ENCODE peak calls at places on chromosomes 11 and 22, in five cellular contexts. P, V, L, Y and S are unnamed samples.

GRCh38 chr11:93969925-93970922 is 50.9 kb upstream of the HEPHL1 start:
- DNase-seq in P (no peak), V (peak; percentile 7), L (no peak), Y (no peak), S (no peak)

GRCh38 chr22:20528405-20528978 is 21.1 kb downstream of the MED15 start:
- DNase-seq in P (no peak), V (no peak), L (no peak), Y (no peak), S (no peak)

GRCh38 chr11:15692739-15693138 is 578.0 kb downstream of the INSC start:
- DNase-seq in P (no peak), V (no peak), L (no peak), Y (no peak), S (no peak)

GRCh38 chr11:111448420-111448819 is 63.8 kb downstream of the BTG4 start:
- DNase-seq in P (no peak), V (no peak), L (no peak), Y (no peak), S (no peak)

GRCh38 chr11:57530215-57530595 is 349 bp downstream of the TIMM10 start:
- DNase-seq in P (no peak), V (no peak), L (peak; percentile 28), Y (no peak), S (no peak)

GRCh38 chr11:28241760-28242159 is 133.6 kb downstream of the METTL15 start:
- DNase-seq in P (no peak), V (no peak), L (no peak), Y (no peak), S (no peak)

GRCh38 chr11:87036756-87037449 is 831 bp upstream of the TMEM135 start:
- DNase-seq in P (no peak), V (no peak), L (peak; percentile 51), Y (no peak), S (no peak)

GRCh38 chr11:46134540-46134939 is 13.3 kb upstream of the PHF21A start:
- DNase-seq in P (no peak), V (peak; percentile 46), L (no peak), Y (no peak), S (no peak)

GRCh38 chr11:129946256-129946655 is 50.9 kb upstream of the NFRKB start:
- DNase-seq in P (no peak), V (no peak), L (no peak), Y (no peak), S (no peak)

GRCh38 chr22:17638182-17638431 is 450 bp upstream of the BCL2L13 start:
- DNase-seq in P (peak; percentile 13), V (no peak), L (no peak), Y (no peak), S (no peak)

GRCh38 chr11:13415201-13415600 is 47.8 kb downstream of the BTBD10 start:
- DNase-seq in P (no peak), V (no peak), L (no peak), Y (no peak), S (no peak)

GRCh38 chr11:9815486-9816136 is 151.7 kb downstream of the SWAP70 start:
- DNase-seq in P (no peak), V (no peak), L (no peak), Y (no peak), S (no peak)

GRCh38 chr22:27241430-27242110 is 560.0 kb downstream of the MN1 start:
- DNase-seq in P (no peak), V (no peak), L (no peak), Y (peak; percentile 43), S (no peak)

GRCh38 chr22:24822471-24822870 is 16.5 kb downstream of the SGSM1 start:
- DNase-seq in P (no peak), V (no peak), L (no peak), Y (peak; percentile 56), S (no peak)

GRCh38 chr11:78536933-78537332 is 37.7 kb downstream of the NARS2 start:
- DNase-seq in P (no peak), V (no peak), L (no peak), Y (no peak), S (no peak)

GRCh38 chr11:8809605-8810272 is 101.2 kb upstream of the AKIP1 start:
- DNase-seq in P (no peak), V (peak; percentile 51), L (no peak), Y (no peak), S (no peak)

GRCh38 chr11:1384206-1384965 is 5.3 kb upstream of the BRSK2 start:
- DNase-seq in P (no peak), V (no peak), L (no peak), Y (no peak), S (no peak)

GRCh38 chr22:36359172-36359973 is 28.4 kb downstream of the MYH9 start:
- DNase-seq in P (no peak), V (no peak), L (no peak), Y (no peak), S (no peak)

GRCh38 chr11:123308077-123308476 is 113.0 kb upstream of the CLMP start:
- DNase-seq in P (no peak), V (no peak), L (no peak), Y (no peak), S (no peak)

GRCh38 chr22:49915610-49916009 is 2.6 kb downstream of the ALG12 start:
- DNase-seq in P (no peak), V (peak; percentile 53), L (no peak), Y (no peak), S (no peak)

GRCh38 chr11:10540546-10540914 is 457 bp downstream of the RNF141 start:
- DNase-seq in P (no peak), V (peak; percentile 74), L (peak; percentile 63), Y (peak; percentile 62), S (peak; percentile 61)

GRCh38 chr11:69969890-69970784 is 108.0 kb upstream of the ANO1 start:
- DNase-seq in P (no peak), V (no peak), L (no peak), Y (no peak), S (no peak)

GRCh38 chr22:46937939-46938338 is 175.5 kb downstream of the TBC1D22A start:
- DNase-seq in P (no peak), V (no peak), L (peak; percentile 6), Y (no peak), S (no peak)

GRCh38 chr11:61021661-61022212 is 50.3 kb downstream of the CD6 start:
- DNase-seq in P (peak; percentile 97), V (peak; percentile 54), L (peak; percentile 77), Y (peak; percentile 91), S (peak; percentile 45)

GRCh38 chr11:9053631-9054030 is 37.8 kb downstream of the SCUBE2 start:
- DNase-seq in P (no peak), V (no peak), L (no peak), Y (no peak), S (no peak)

GRCh38 chr11:100789500-100789899 is 102.4 kb downstream of the ARHGAP42 start:
- DNase-seq in P (no peak), V (no peak), L (peak; percentile 34), Y (no peak), S (no peak)

GRCh38 chr22:48749555-48750227 is 1078.0 kb downstream of the BRD1 start:
- DNase-seq in P (no peak), V (no peak), L (no peak), Y (peak; percentile 24), S (no peak)

GRCh38 chr11:69817265-69818236 is 1.7 kb downstream of the FGF3 start:
- DNase-seq in P (no peak), V (peak; percentile 77), L (no peak), Y (no peak), S (no peak)

GRCh38 chr11:130047141-130047540 is 22.6 kb upstream of the APLP2 start:
- DNase-seq in P (no peak), V (no peak), L (no peak), Y (no peak), S (no peak)

GRCh38 chr22:46754110-46754799 is 8.2 kb upstream of the TBC1D22A start:
- DNase-seq in P (no peak), V (no peak), L (peak; percentile 94), Y (peak; percentile 94), S (peak; percentile 81)

DNA sequence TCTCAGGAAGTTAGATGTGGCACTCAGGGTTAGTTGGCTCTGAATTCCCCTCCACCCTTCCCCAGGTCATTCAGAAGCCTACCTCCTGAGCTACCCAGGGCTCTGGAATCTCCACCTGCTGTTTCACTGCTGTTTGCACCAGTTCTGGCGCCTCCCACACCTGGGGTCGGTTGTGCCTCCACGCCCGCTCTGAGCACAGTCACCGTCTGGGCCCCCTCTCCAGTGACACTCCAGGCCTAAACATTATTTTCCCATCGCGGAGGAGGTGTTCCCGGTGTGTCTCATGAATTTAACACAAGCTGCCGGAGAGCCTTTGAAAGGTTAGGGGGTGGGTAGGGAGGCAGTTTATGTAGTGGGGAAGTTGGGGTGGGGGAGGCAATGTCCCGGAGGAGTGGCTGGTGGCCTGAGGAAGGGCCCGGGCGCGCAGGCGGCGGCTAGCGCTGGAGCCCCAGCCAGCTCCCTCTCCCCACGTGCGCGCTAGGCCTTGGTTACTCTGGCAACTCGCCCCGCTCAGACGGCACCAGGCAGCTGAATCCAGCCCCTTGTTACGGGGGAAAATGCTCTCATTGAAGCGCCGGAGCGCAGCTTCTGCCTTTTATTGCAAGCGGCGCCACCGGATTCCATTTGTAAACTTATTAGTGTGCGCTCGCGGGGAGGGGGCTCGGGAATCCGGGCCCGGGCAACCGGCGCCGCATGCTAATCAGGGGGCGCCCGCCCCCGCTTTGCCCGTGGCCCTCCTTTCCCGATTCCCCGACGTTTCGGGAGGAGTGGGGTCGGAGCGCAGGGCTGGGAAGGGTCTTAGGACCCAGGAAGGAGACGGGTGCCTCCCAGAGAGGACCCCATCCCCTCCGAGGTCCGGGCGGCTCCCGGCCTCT is 52.4 kb downstream of the GRIK4 start:
- DNase-seq in P (no peak), V (peak; percentile 88), L (no peak), Y (no peak), S (no peak)
- TF ChIP-seq CTCF in P (no peak), V (no peak), L (no peak), Y (no peak), S (no peak)

GRCh38 chr22:23257889-23258825 is 77.8 kb downstream of the BCR start:
- DNase-seq in P (no peak), V (no peak), L (no peak), Y (no peak), S (no peak)

GRCh38 chr22:23256138-23256932 is 76.0 kb downstream of the BCR start:
- DNase-seq in P (no peak), V (no peak), L (no peak), Y (no peak), S (no peak)

GRCh38 chr22:23255506-23255905 is 75.2 kb downstream of the BCR start:
- DNase-seq in P (no peak), V (no peak), L (no peak), Y (no peak), S (no peak)

GRCh38 chr22:23258826-23259170 is 78.5 kb downstream of the BCR start:
- DNase-seq in P (no peak), V (no peak), L (no peak), Y (no peak), S (no peak)

GRCh38 chr22:23256986-23257888 is 76.9 kb downstream of the BCR start:
- DNase-seq in P (no peak), V (no peak), L (peak; percentile 74), Y (peak; percentile 61), S (peak; percentile 46)
- H3K27ac ChIP-seq in P (peak overlapping the region; percentile 1), V (no peak overlapping the region), L (peak overlapping the region; percentile 60), Y (peak overlapping the region; percentile 84), S (peak overlapping the region; percentile 64)

GRCh38 chr11:127471662-127472061 is 471.1 kb upstream of the KIRREL3 start:
- DNase-seq in P (no peak), V (no peak), L (no peak), Y (no peak), S (no peak)
- TF ChIP-seq CTCF in P (no peak), V (peak; percentile 19), L (no peak), Y (no peak), S (no peak)

DNA sequence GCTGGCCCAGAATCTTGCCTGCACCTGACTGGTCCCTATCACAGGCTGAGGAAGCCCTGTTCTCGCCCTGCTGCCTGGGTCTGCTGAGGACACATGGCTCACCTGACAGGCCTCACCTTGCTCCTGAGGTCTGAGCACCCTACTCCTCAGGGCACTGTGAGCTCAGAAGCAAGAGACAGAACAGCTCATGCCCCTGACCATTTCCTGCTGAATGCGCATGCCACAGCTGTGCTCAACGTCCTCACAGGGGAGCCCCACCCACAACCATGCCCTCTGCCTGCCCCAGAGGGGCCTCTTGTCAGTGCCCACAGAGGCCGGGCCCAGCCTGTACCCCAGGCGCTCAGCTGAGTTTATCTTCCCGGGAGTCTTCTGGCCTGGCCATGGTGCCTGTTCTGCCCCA is 2.8 kb upstream of the TSPO start:
- DNase-seq in P (no peak), V (no peak), L (no peak), Y (no peak), S (no peak)
- H3K27ac ChIP-seq in P (no peak overlapping the region), V (no peak overlapping the region), L (no peak overlapping the region), Y (peak overlapping the region; percentile 74), S (no peak overlapping the region)